ENCODE peak calls at places on chromosomes 6 and 20, in six cellular contexts. I, U, A, Y, S and G are unnamed samples.
A peak's percentile ranks its signal among the peaks of the same experiment; 100 is the strongest.

GRCh38 chr6:35558571-35558970 is 45.9 kb upstream of the TULP1 start:
- DNase-seq in S (no peak), I (no peak), Y (no peak), A (no peak), U (peak; percentile 17), G (no peak)

GRCh38 chr6:112478036-112478435 is 130.9 kb downstream of the RFPL4B start:
- DNase-seq in U (no peak), I (no peak), A (no peak), S (no peak), Y (no peak), G (no peak)

GRCh38 chr6:79353226-79353625 is 118.7 kb upstream of the HMGN3 start:
- DNase-seq in Y (no peak), I (no peak), U (no peak), S (no peak), A (no peak), G (no peak)

GRCh38 chr20:18165553-18165952 is 27.9 kb downstream of the KAT14 start:
- DNase-seq in Y (no peak), U (no peak), A (no peak), I (no peak), S (no peak), G (no peak)

GRCh38 chr20:32528291-32528891 is 56.7 kb downstream of the NOL4L start:
- DNase-seq in Y (no peak), I (no peak), A (no peak), S (no peak), U (no peak), G (no peak)

GRCh38 chr6:89311853-89312531 is 3.1 kb downstream of the GABRR2 start:
- DNase-seq in A (no peak), I (peak; percentile 80), S (peak; percentile 40), U (no peak), Y (peak; percentile 95), G (peak; percentile 24)

GRCh38 chr20:32123088-32123487 is 13.6 kb downstream of the TM9SF4 start:
- DNase-seq in U (no peak), Y (no peak), S (no peak), I (no peak), A (no peak), G (no peak)

GRCh38 chr6:135185483-135185882 is 4.4 kb downstream of the MYB start:
- DNase-seq in I (no peak), Y (no peak), S (no peak), A (no peak), U (no peak), G (peak; percentile 65)

GRCh38 chr6:156026543-156027268 is 571.1 kb upstream of the NOX3 start:
- DNase-seq in Y (no peak), S (no peak), I (no peak), A (no peak), U (no peak), G (no peak)

GRCh38 chr6:111663232-111663631 is 57.6 kb upstream of the TRAF3IP2 start:
- DNase-seq in U (no peak), I (peak; percentile 60), S (no peak), Y (no peak), A (no peak), G (no peak)

GRCh38 chr20:25276533-25277050 is 28.7 kb downstream of the PYGB start:
- DNase-seq in A (no peak), U (no peak), I (peak; percentile 37), Y (no peak), S (no peak), G (no peak)

GRCh38 chr6:57267586-57268293 is 45.6 kb upstream of the RAB23 start:
- DNase-seq in U (peak; percentile 8), I (peak; percentile 52), A (peak; percentile 68), S (peak; percentile 65), Y (peak; percentile 86), G (peak; percentile 62)

GRCh38 chr6:167573461-167574215 is 248.8 kb downstream of the TTLL2 start:
- DNase-seq in S (no peak), Y (no peak), I (no peak), U (no peak), A (no peak), G (no peak)

GRCh38 chr6:75431379-75431778 is 62.2 kb downstream of the FILIP1 start:
- DNase-seq in U (no peak), Y (peak; percentile 77), I (no peak), A (no peak), S (no peak), G (no peak)

GRCh38 chr6:117919775-117920492 is 12.9 kb downstream of the SLC35F1 start:
- DNase-seq in I (peak; percentile 82), A (no peak), S (no peak), Y (no peak), U (no peak), G (peak; percentile 22)

GRCh38 chr20:1500496-1500895 is 9.3 kb upstream of the SIRPB2 start:
- DNase-seq in S (no peak), A (no peak), U (no peak), I (no peak), Y (no peak), G (no peak)

GRCh38 chr6:52877168-52877567 is 32.3 kb downstream of the GSTA3 start:
- DNase-seq in I (no peak), U (no peak), Y (no peak), S (no peak), A (peak; percentile 29), G (peak; percentile 5)

GRCh38 chr6:63807056-63807455 is 171.5 kb downstream of the PHF3 start:
- DNase-seq in I (no peak), S (no peak), A (no peak), U (no peak), Y (no peak), G (peak; percentile 30)

GRCh38 chr6:14711056-14711703 is 534.7 kb upstream of the JARID2 start:
- DNase-seq in A (no peak), Y (no peak), S (peak; percentile 28), U (no peak), I (no peak), G (peak; percentile 96)
- TF ChIP-seq MAX in A (no peak), Y (no peak), S (no peak), U (no peak), I (no peak), G (no peak)

GRCh38 chr6:16719488-16719887 is 41.8 kb downstream of the ATXN1 start:
- DNase-seq in Y (no peak), S (no peak), U (no peak), I (no peak), A (no peak), G (no peak)

GRCh38 chr6:16718301-16718700 is 43.0 kb downstream of the ATXN1 start:
- DNase-seq in I (no peak), A (no peak), Y (peak; percentile 76), U (no peak), S (no peak), G (no peak)

GRCh38 chr6:16716450-16716858 is 44.8 kb downstream of the ATXN1 start:
- DNase-seq in S (peak; percentile 74), U (no peak), I (no peak), A (no peak), Y (no peak), G (no peak)

GRCh38 chr6:16720861-16721260 is 40.4 kb downstream of the ATXN1 start:
- DNase-seq in U (no peak), A (no peak), Y (no peak), S (no peak), I (no peak), G (no peak)

GRCh38 chr6:16717275-16717942 is 43.9 kb downstream of the ATXN1 start:
- DNase-seq in U (no peak), S (no peak), A (no peak), Y (peak; percentile 8), I (no peak), G (no peak)
- H3K4me3 ChIP-seq in U (no peak overlapping the region), S (no peak overlapping the region), A (no peak overlapping the region), Y (no peak overlapping the region), I (no peak overlapping the region), G (no peak overlapping the region)

GRCh38 chr6:24768361-24768760 is 6.4 kb upstream of the GMNN start:
- DNase-seq in A (no peak), S (no peak), Y (no peak), I (no peak), U (no peak), G (no peak)

GRCh38 chr6:24761193-24761835 is 13.4 kb upstream of the GMNN start:
- DNase-seq in I (no peak), S (no peak), Y (no peak), A (no peak), U (no peak), G (peak; percentile 34)

GRCh38 chr6:24761851-24762250 is 12.9 kb upstream of the GMNN start:
- DNase-seq in U (no peak), S (no peak), Y (no peak), I (no peak), A (no peak), G (no peak)

GRCh38 chr6:24763578-24763977 is 11.2 kb upstream of the GMNN start:
- DNase-seq in I (no peak), U (no peak), A (no peak), S (no peak), Y (peak; percentile 25), G (no peak)

GRCh38 chr6:24766685-24767462 is 7.9 kb upstream of the GMNN start:
- DNase-seq in I (no peak), A (no peak), S (no peak), Y (peak; percentile 44), U (no peak), G (peak; percentile 55)
- TF ChIP-seq CTCF in I (no peak), A (peak; percentile 65), S (peak; percentile 50), Y (peak; percentile 17), U (peak; percentile 68), G (no peak)

GRCh38 chr6:27893059-27893835 is 18.9 kb downstream of the OR2B2 start:
- DNase-seq in Y (peak; percentile 98), S (peak; percentile 99), A (peak; percentile 99), I (peak; percentile 96), U (peak; percentile 98), G (peak; percentile 99)

GRCh38 chr6:27890351-27891299 is 21.6 kb downstream of the OR2B2 start:
- DNase-seq in S (no peak), U (peak; percentile 100), I (peak; percentile 80), A (peak; percentile 97), Y (peak; percentile 94), G (peak; percentile 98)

GRCh38 chr6:27891300-27891913 is 20.8 kb downstream of the OR2B2 start:
- DNase-seq in S (no peak), A (no peak), I (no peak), U (no peak), Y (no peak), G (peak; percentile 28)

GRCh38 chr6:27893836-27894807 is 18.1 kb downstream of the OR2B2 start:
- DNase-seq in U (peak; percentile 70), I (no peak), A (peak; percentile 91), S (peak; percentile 98), Y (peak; percentile 92), G (peak; percentile 94)

GRCh38 chr6:27892596-27893058 is 19.6 kb downstream of the OR2B2 start:
- DNase-seq in S (no peak), Y (no peak), U (no peak), A (peak; percentile 34), I (no peak), G (no peak)
- TF ChIP-seq MAX in S (no peak), Y (no peak), U (peak; percentile 13), A (no peak), I (no peak), G (no peak)